ENCODE peak calls at places on chromosomes 11 and 22, in ten cellular contexts. E is fibroblast of mammary gland; V is hepatocyte; C is CD4-positive, CD25-positive, alpha-beta regulatory T cell; F is astrocyte; N is adrenal gland; G is sigmoid colon; J is colonic mucosa; I is small intestine; T is AG09309. Y is an unnamed sample.

GRCh38 chr11:61880454-61880853 is 10.9 kb downstream of the FADS3 start:
- DNase-seq in G (no peak), C (no peak), N (no peak), I (no peak), T (no peak), V (no peak), F (no peak), E (no peak), J (no peak), Y (no peak)

GRCh38 chr22:40101417-40102101 is 76.2 kb upstream of the TNRC6B start:
- DNase-seq in J (no peak), F (no peak), T (no peak), C (no peak), I (no peak), V (no peak), G (no peak), N (no peak), E (no peak), Y (no peak)

GRCh38 chr11:16981651-16982194 is 32.5 kb downstream of the PLEKHA7 start:
- DNase-seq in T (no peak), F (peak; percentile 75), C (no peak), I (no peak), J (no peak), G (no peak), N (no peak), E (no peak), V (peak; percentile 37), Y (no peak)

GRCh38 chr11:93952082-93952780 is 68.9 kb upstream of the HEPHL1 start:
- DNase-seq in N (no peak), G (no peak), J (no peak), V (peak; percentile 13), F (no peak), E (no peak), T (no peak), I (no peak), C (no peak), Y (no peak)

GRCh38 chr11:9264381-9265210 is 554 bp downstream of the DENND5A start:
- DNase-seq in F (peak; percentile 67), J (peak; percentile 49), E (peak; percentile 87), I (peak; percentile 29), G (peak; percentile 87), C (peak; percentile 18), T (peak; percentile 52), N (peak; percentile 67), V (peak; percentile 81), Y (peak; percentile 33)

GRCh38 chr11:107799245-107799859 is 59.2 kb downstream of the SLC35F2 start:
- DNase-seq in V (peak; percentile 75), T (peak; percentile 13), F (peak; percentile 28), E (peak; percentile 67), C (peak; percentile 54), G (peak; percentile 81), J (peak; percentile 72), N (peak; percentile 82), I (peak; percentile 57), Y (peak; percentile 61)

GRCh38 chr11:92893276-92893675 is 76.2 kb upstream of the MTNR1B start:
- DNase-seq in E (no peak), F (peak; percentile 54), G (no peak), T (no peak), N (no peak), V (no peak), J (no peak), I (no peak), C (no peak), Y (no peak)

GRCh38 chr11:7281083-7281482 is 29.4 kb downstream of the SYT9 start:
- DNase-seq in G (no peak), C (no peak), E (no peak), J (no peak), N (no peak), I (no peak), V (peak; percentile 29), F (no peak), T (no peak), Y (no peak)

GRCh38 chr11:119193626-119194025 is 8.4 kb downstream of the NHERF4 start:
- DNase-seq in V (no peak), G (no peak), F (no peak), I (no peak), T (no peak), J (no peak), N (no peak), C (no peak), E (no peak), Y (no peak)

GRCh38 chr11:119194811-119195210 is 9.5 kb downstream of the NHERF4 start:
- DNase-seq in V (no peak), N (no peak), E (no peak), F (no peak), J (no peak), C (no peak), G (no peak), T (no peak), I (no peak), Y (no peak)

GRCh38 chr11:119195680-119196079 is 10.4 kb downstream of the NHERF4 start:
- DNase-seq in T (no peak), G (no peak), E (peak; percentile 51), V (peak; percentile 64), J (peak; percentile 61), N (peak; percentile 67), I (peak; percentile 80), F (peak; percentile 39), C (no peak), Y (no peak)

GRCh38 chr11:119198925-119199324 is 7.2 kb upstream of the CBL start:
- DNase-seq in E (no peak), T (no peak), V (no peak), C (no peak), F (no peak), N (no peak), J (no peak), G (peak; percentile 41), I (no peak), Y (no peak)

GRCh38 chr11:119196833-119197483 is 9.2 kb upstream of the CBL start:
- DNase-seq in N (peak; percentile 85), C (peak; percentile 79), I (peak; percentile 92), E (peak; percentile 87), T (peak; percentile 64), V (peak; percentile 93), J (peak; percentile 88), F (peak; percentile 53), G (peak; percentile 77), Y (peak; percentile 77)
- H3K4me3 ChIP-seq in N (no peak overlapping the region), C (no peak overlapping the region), I (no peak overlapping the region), E (no peak overlapping the region), T (no peak overlapping the region), V (no peak overlapping the region), J (no peak overlapping the region), F (no peak overlapping the region), G (no peak overlapping the region), Y (no peak overlapping the region)

GRCh38 chr11:32430586-32431357 is 4.6 kb downstream of the WT1 start:
- DNase-seq in E (no peak), C (no peak), F (no peak), V (no peak), I (no peak), G (no peak), N (no peak), T (no peak), J (no peak), Y (no peak)

GRCh38 chr11:32432565-32433248 is 2.6 kb downstream of the WT1 start:
- DNase-seq in F (no peak), G (no peak), J (no peak), T (no peak), C (no peak), N (no peak), I (no peak), V (no peak), E (no peak), Y (no peak)

GRCh38 chr11:32433249-32434115 is 1.9 kb downstream of the WT1 start:
- DNase-seq in F (no peak), I (no peak), C (no peak), G (no peak), N (no peak), V (no peak), T (no peak), J (no peak), E (no peak), Y (no peak)

GRCh38 chr11:32429477-32429876 is 5.9 kb downstream of the WT1 start:
- DNase-seq in I (no peak), T (no peak), V (no peak), E (no peak), N (no peak), G (no peak), C (no peak), F (no peak), J (no peak), Y (no peak)

DNA sequence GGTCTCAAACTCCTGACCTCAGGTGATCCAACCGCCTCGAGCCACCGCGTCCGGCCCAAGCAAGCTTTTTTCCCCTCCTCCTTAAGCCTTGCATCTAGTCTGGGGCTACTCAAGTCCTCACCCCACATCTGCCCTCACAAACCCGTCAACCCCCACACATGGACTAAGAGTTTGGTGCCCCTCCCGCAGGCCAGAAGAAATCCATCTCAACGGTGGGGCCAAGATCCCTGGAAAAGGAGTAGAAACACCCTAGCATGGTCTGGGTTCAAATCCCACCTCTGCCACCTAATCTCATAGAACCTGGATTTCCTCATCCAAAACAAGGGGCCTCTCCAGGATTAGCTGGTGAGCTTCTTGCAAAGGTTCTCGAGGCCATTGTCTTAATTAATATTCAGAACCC is 3.7 kb downstream of the WT1 start:
- DNase-seq in I (no peak), C (no peak), T (no peak), N (no peak), J (no peak), F (no peak), E (no peak), G (no peak), V (no peak), Y (no peak)
- H3K4me3 ChIP-seq in I (no peak overlapping the region), C (no peak overlapping the region), T (no peak overlapping the region), N (no peak overlapping the region), J (no peak overlapping the region), F (no peak overlapping the region), E (no peak overlapping the region), G (no peak overlapping the region), V (no peak overlapping the region), Y (no peak overlapping the region)

GRCh38 chr11:120599816-120600420 is 88.4 kb downstream of the GRIK4 start:
- DNase-seq in G (no peak), F (no peak), C (no peak), I (no peak), E (no peak), T (no peak), N (no peak), J (no peak), V (no peak), Y (no peak)

GRCh38 chr11:120603071-120603470 is 91.5 kb downstream of the GRIK4 start:
- DNase-seq in E (no peak), F (no peak), V (no peak), I (no peak), N (no peak), J (no peak), G (no peak), C (no peak), T (no peak), Y (no peak)

GRCh38 chr11:120605469-120605868 is 93.9 kb downstream of the GRIK4 start:
- DNase-seq in J (no peak), V (no peak), C (no peak), F (no peak), G (no peak), T (no peak), N (no peak), E (no peak), I (no peak), Y (no peak)

GRCh38 chr11:120598517-120599209 is 87.1 kb downstream of the GRIK4 start:
- DNase-seq in I (no peak), C (no peak), N (no peak), E (no peak), T (no peak), V (no peak), J (no peak), G (no peak), F (no peak), Y (no peak)

DNA sequence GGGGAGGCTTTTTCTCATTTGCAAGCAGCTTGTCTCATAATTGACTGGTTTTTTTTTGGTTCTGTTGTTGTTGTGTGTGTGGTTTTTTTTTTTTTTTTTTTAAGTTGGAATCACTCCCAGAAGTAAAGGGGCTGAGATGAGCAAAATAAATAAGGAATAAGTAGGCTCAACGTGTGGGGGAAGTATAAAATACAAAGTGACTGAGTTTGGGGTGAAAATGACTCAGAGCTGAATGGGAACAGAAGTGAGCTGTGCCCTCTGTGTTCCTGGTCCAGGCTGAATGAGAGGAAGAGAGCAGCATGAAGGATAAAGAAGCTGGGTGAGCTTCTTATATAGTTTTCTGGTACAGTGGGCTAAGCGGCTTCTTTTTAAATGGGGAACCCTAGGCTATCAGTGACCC is 90.0 kb downstream of the GRIK4 start:
- DNase-seq in G (no peak), V (no peak), N (no peak), T (no peak), F (peak; percentile 49), J (no peak), I (no peak), C (no peak), E (peak; percentile 61), Y (no peak)
- H3K4me3 ChIP-seq in G (no peak overlapping the region), V (no peak overlapping the region), N (no peak overlapping the region), T (no peak overlapping the region), F (no peak overlapping the region), J (no peak overlapping the region), I (no peak overlapping the region), C (no peak overlapping the region), E (no peak overlapping the region), Y (no peak overlapping the region)

GRCh38 chr22:50313600-50313999 is 6.2 kb upstream of the PLXNB2 start:
- DNase-seq in V (peak; percentile 3), G (no peak), T (no peak), N (no peak), I (no peak), J (no peak), E (no peak), F (no peak), C (no peak), Y (no peak)

GRCh38 chr22:50313021-50313420 is 5.6 kb upstream of the PLXNB2 start:
- DNase-seq in G (peak; percentile 58), N (no peak), E (no peak), V (no peak), T (no peak), I (no peak), F (no peak), J (no peak), C (no peak), Y (no peak)

GRCh38 chr22:50315289-50316113 is 8.1 kb upstream of the PLXNB2 start:
- DNase-seq in E (no peak), V (no peak), C (no peak), N (no peak), I (no peak), G (no peak), T (no peak), F (no peak), J (no peak), Y (no peak)

GRCh38 chr22:50314455-50315288 is 7.2 kb upstream of the PLXNB2 start:
- DNase-seq in V (peak; percentile 11), N (peak; percentile 79), E (no peak), I (peak; percentile 85), G (no peak), C (peak; percentile 67), F (no peak), J (peak; percentile 86), T (no peak), Y (peak; percentile 35)

DNA sequence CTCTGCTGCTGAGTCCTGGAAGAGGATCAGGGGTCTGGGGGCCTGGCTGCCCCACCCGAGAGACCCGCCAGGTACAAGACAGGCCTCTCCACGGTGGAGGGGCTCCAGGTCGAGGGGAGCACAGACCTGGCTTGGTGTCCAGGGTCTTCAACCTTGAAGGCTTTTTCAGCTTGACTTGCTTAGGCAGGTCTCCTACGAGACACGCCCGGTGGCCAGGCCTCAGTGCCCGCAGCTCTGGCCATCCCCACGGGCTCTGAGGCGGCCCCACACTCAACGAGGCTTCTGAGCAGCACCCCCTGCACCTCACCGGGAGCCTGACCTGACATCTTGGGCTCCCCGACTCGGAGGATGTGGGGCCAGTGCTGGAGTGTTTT is 6.6 kb upstream of the PLXNB2 start:
- DNase-seq in E (no peak), T (no peak), N (no peak), F (no peak), I (no peak), V (no peak), C (no peak), J (no peak), G (no peak), Y (no peak)
- H3K4me3 ChIP-seq in E (no peak overlapping the region), T (no peak overlapping the region), N (no peak overlapping the region), F (no peak overlapping the region), I (no peak overlapping the region), V (no peak overlapping the region), C (peak overlapping the region; percentile 32), J (peak overlapping the region; percentile 8), G (no peak overlapping the region), Y (no peak overlapping the region)